ENCODE peak calls at places on chromosomes 7 and 10, in six cellular contexts. One of them, this sample, is unnamed.

GRCh38 chr7:70707823-70708243 is 424.1 kb upstream of the GALNT17 start:
- DNase-seq in heart left ventricle: no peak
- DNase-seq in A549: no peak
- DNase-seq in uterus: no peak
- DNase-seq in suprapubic skin: no peak
- DNase-seq in stomach: no peak
- DNase-seq in this sample: no peak

GRCh38 chr10:110918269-110918632 is 729 bp downstream of the BBIP1 start:
- DNase-seq in A549: peak; percentile 89
- DNase-seq in suprapubic skin: peak; percentile 98
- DNase-seq in stomach: peak; percentile 97
- DNase-seq in uterus: peak; percentile 96
- DNase-seq in heart left ventricle: peak; percentile 98
- DNase-seq in this sample: no peak

GRCh38 chr10:26029858-26030257 is 95.8 kb downstream of the MYO3A start:
- DNase-seq in stomach: no peak
- DNase-seq in heart left ventricle: no peak
- DNase-seq in suprapubic skin: no peak
- DNase-seq in A549: no peak
- DNase-seq in uterus: no peak
- DNase-seq in this sample: no peak

GRCh38 chr7:131521651-131522163 is 34.7 kb downstream of the PODXL start:
- DNase-seq in uterus: peak; percentile 71
- DNase-seq in stomach: peak; percentile 86
- DNase-seq in suprapubic skin: peak; percentile 55
- DNase-seq in A549: no peak
- DNase-seq in heart left ventricle: no peak
- DNase-seq in this sample: no peak

GRCh38 chr10:92544296-92544695 is 29.6 kb downstream of the IDE start:
- DNase-seq in suprapubic skin: no peak
- DNase-seq in A549: no peak
- DNase-seq in heart left ventricle: no peak
- DNase-seq in uterus: no peak
- DNase-seq in stomach: no peak
- DNase-seq in this sample: no peak

GRCh38 chr7:39504963-39505362 is 61.2 kb upstream of the YAE1 start:
- DNase-seq in stomach: no peak
- DNase-seq in suprapubic skin: no peak
- DNase-seq in uterus: peak; percentile 15
- DNase-seq in A549: no peak
- DNase-seq in heart left ventricle: peak; percentile 29
- DNase-seq in this sample: no peak

GRCh38 chr7:47008461-47008860 is 573.5 kb downstream of the TNS3 start:
- DNase-seq in uterus: no peak
- DNase-seq in A549: no peak
- DNase-seq in heart left ventricle: no peak
- DNase-seq in stomach: no peak
- DNase-seq in suprapubic skin: no peak
- DNase-seq in this sample: no peak

GRCh38 chr7:69808401-69808800 is 210.1 kb downstream of the AUTS2 start:
- DNase-seq in heart left ventricle: no peak
- DNase-seq in uterus: no peak
- DNase-seq in A549: no peak
- DNase-seq in suprapubic skin: no peak
- DNase-seq in stomach: no peak
- DNase-seq in this sample: no peak

GRCh38 chr10:102072867-102073527 is 7.8 kb downstream of the HPS6 start:
- DNase-seq in stomach: peak; percentile 89
- DNase-seq in heart left ventricle: peak; percentile 72
- DNase-seq in suprapubic skin: peak; percentile 89
- DNase-seq in uterus: peak; percentile 82
- DNase-seq in A549: peak; percentile 82
- DNase-seq in this sample: peak; percentile 76

GRCh38 chr10:60114765-60115586 is 208.6 kb upstream of the CCDC6 start:
- DNase-seq in heart left ventricle: no peak
- DNase-seq in A549: peak; percentile 35
- DNase-seq in suprapubic skin: no peak
- DNase-seq in stomach: no peak
- DNase-seq in uterus: peak; percentile 23
- DNase-seq in this sample: no peak

GRCh38 chr7:142459557-142459963 is 201.7 kb upstream of the PRSS58 start:
- DNase-seq in A549: peak; percentile 30
- DNase-seq in uterus: no peak
- DNase-seq in suprapubic skin: no peak
- DNase-seq in stomach: no peak
- DNase-seq in heart left ventricle: no peak
- DNase-seq in this sample: no peak

GRCh38 chr10:117885206-117885605 is 161.5 kb downstream of the RAB11FIP2 start:
- DNase-seq in A549: no peak
- DNase-seq in uterus: no peak
- DNase-seq in stomach: no peak
- DNase-seq in suprapubic skin: no peak
- DNase-seq in heart left ventricle: no peak
- DNase-seq in this sample: no peak

GRCh38 chr10:101892782-101893391 is 49.3 kb upstream of the KCNIP2 start:
- DNase-seq in suprapubic skin: no peak
- DNase-seq in stomach: no peak
- DNase-seq in heart left ventricle: no peak
- DNase-seq in A549: peak; percentile 27
- DNase-seq in uterus: no peak
- DNase-seq in this sample: no peak

GRCh38 chr7:133491846-133492652 is 239.2 kb downstream of the EXOC4 start:
- DNase-seq in A549: no peak
- DNase-seq in heart left ventricle: no peak
- DNase-seq in uterus: no peak
- DNase-seq in stomach: no peak
- DNase-seq in suprapubic skin: no peak
- DNase-seq in this sample: no peak

GRCh38 chr10:96287392-96288105 is 16.2 kb upstream of the BLNK start:
- DNase-seq in uterus: no peak
- DNase-seq in stomach: peak; percentile 35
- DNase-seq in suprapubic skin: no peak
- DNase-seq in A549: no peak
- DNase-seq in heart left ventricle: no peak
- DNase-seq in this sample: peak; percentile 48

GRCh38 chr7:140659727-140660396 is 12.9 kb upstream of the ADCK2 start:
- DNase-seq in uterus: no peak
- DNase-seq in heart left ventricle: no peak
- DNase-seq in suprapubic skin: peak; percentile 15
- DNase-seq in A549: no peak
- DNase-seq in stomach: no peak
- DNase-seq in this sample: no peak

GRCh38 chr10:22133640-22134624 is 83.9 kb downstream of the EBLN1 start:
- DNase-seq in suprapubic skin: no peak
- DNase-seq in uterus: no peak
- DNase-seq in heart left ventricle: no peak
- DNase-seq in A549: no peak
- DNase-seq in stomach: no peak
- DNase-seq in this sample: no peak

GRCh38 chr7:13551503-13551902 is 438.0 kb downstream of the ETV1 start:
- DNase-seq in A549: no peak
- DNase-seq in heart left ventricle: no peak
- DNase-seq in uterus: no peak
- DNase-seq in stomach: no peak
- DNase-seq in suprapubic skin: no peak
- DNase-seq in this sample: no peak

GRCh38 chr10:104339469-104340098 is 1.3 kb upstream of the ITPRIP start:
- DNase-seq in A549: no peak
- DNase-seq in heart left ventricle: no peak
- DNase-seq in uterus: peak; percentile 84
- DNase-seq in stomach: peak; percentile 72
- DNase-seq in suprapubic skin: no peak
- DNase-seq in this sample: no peak

GRCh38 chr7:19401461-19401860 is 256.2 kb upstream of the FERD3L start:
- DNase-seq in heart left ventricle: no peak
- DNase-seq in A549: no peak
- DNase-seq in uterus: no peak
- DNase-seq in stomach: no peak
- DNase-seq in suprapubic skin: no peak
- DNase-seq in this sample: no peak

DNA sequence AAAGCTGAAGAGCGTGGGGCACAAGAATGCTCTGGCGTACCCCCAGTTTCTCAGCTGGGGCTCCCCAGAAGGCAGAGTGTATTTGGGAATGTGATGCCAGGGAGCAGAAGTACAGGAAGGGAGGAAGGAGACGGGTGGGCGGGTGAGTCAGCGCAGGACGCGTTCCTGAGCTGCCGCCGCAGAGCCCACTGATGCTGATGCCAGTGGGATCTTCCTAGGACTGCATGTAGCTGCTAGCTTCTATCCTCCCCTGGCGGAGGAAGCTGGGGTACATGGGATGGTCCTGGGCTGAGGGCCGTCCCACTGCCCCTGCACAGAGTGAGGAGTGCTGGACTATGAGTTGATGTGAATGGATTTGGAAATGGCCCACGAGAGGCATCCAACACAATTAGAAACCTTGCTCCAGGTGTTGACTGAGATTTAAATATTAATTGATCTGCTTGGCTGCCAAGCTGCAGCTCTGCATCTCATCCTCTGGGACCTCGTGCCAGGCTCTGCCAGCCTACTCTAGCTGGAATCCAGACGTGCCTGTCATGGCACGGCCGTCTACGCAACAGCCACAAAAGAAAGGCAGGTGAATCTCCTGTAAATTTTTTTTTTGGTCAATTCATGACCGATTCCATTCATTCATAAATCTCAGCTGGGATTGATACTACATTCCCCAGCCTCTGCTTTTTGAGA is 66.2 kb upstream of the RHEB start:
- DNase-seq in uterus: no peak
- DNase-seq in heart left ventricle: no peak
- DNase-seq in suprapubic skin: no peak
- DNase-seq in A549: no peak
- DNase-seq in stomach: no peak
- DNase-seq in this sample: no peak
- TF ChIP-seq CTCF in uterus: no peak
- TF ChIP-seq CTCF in heart left ventricle: no peak
- TF ChIP-seq CTCF in suprapubic skin: no peak
- TF ChIP-seq CTCF in A549: no peak
- TF ChIP-seq CTCF in stomach: no peak
- TF ChIP-seq CTCF in this sample: no peak

GRCh38 chr10:124709862-124710261 is 34.3 kb downstream of the FAM53B start:
- DNase-seq in A549: no peak
- DNase-seq in heart left ventricle: peak; percentile 74
- DNase-seq in stomach: peak; percentile 81
- DNase-seq in uterus: peak; percentile 61
- DNase-seq in suprapubic skin: peak; percentile 80
- DNase-seq in this sample: no peak

GRCh38 chr10:124710266-124710881 is 33.8 kb downstream of the FAM53B start:
- DNase-seq in stomach: no peak
- DNase-seq in suprapubic skin: no peak
- DNase-seq in heart left ventricle: no peak
- DNase-seq in uterus: no peak
- DNase-seq in A549: no peak
- DNase-seq in this sample: no peak

GRCh38 chr10:124707546-124707945 is 36.6 kb downstream of the FAM53B start:
- DNase-seq in uterus: no peak
- DNase-seq in stomach: no peak
- DNase-seq in A549: no peak
- DNase-seq in heart left ventricle: peak; percentile 16
- DNase-seq in suprapubic skin: no peak
- DNase-seq in this sample: no peak

GRCh38 chr10:124708246-124708779 is 35.9 kb downstream of the FAM53B start:
- DNase-seq in uterus: no peak
- DNase-seq in heart left ventricle: no peak
- DNase-seq in stomach: no peak
- DNase-seq in suprapubic skin: no peak
- DNase-seq in A549: no peak
- DNase-seq in this sample: no peak

GRCh38 chr10:124708922-124709520 is 35.2 kb downstream of the FAM53B start:
- DNase-seq in heart left ventricle: no peak
- DNase-seq in uterus: no peak
- DNase-seq in A549: no peak
- DNase-seq in stomach: no peak
- DNase-seq in suprapubic skin: no peak
- DNase-seq in this sample: no peak
- H3K4me1 ChIP-seq in heart left ventricle: peaks cover 88% of the 10 kb centered on the region
- H3K4me1 ChIP-seq in uterus: peaks cover 38% of the 10 kb centered on the region
- H3K4me1 ChIP-seq in A549: peaks cover 6% of the 10 kb centered on the region
- H3K4me1 ChIP-seq in stomach: peaks cover 71% of the 10 kb centered on the region
- H3K4me1 ChIP-seq in suprapubic skin: peaks cover 78% of the 10 kb centered on the region
- H3K4me1 ChIP-seq in this sample: peaks cover 54% of the 10 kb centered on the region

GRCh38 chr10:124629410-124629809 is 114.8 kb downstream of the FAM53B start:
- DNase-seq in suprapubic skin: no peak
- DNase-seq in A549: no peak
- DNase-seq in uterus: no peak
- DNase-seq in heart left ventricle: no peak
- DNase-seq in stomach: no peak
- DNase-seq in this sample: no peak

GRCh38 chr10:124626759-124627380 is 117.3 kb downstream of the FAM53B start:
- DNase-seq in A549: no peak
- DNase-seq in heart left ventricle: no peak
- DNase-seq in uterus: no peak
- DNase-seq in stomach: peak; percentile 69
- DNase-seq in suprapubic skin: no peak
- DNase-seq in this sample: peak; percentile 91

GRCh38 chr10:124629842-124630241 is 114.3 kb downstream of the FAM53B start:
- DNase-seq in stomach: no peak
- DNase-seq in heart left ventricle: no peak
- DNase-seq in A549: no peak
- DNase-seq in suprapubic skin: no peak
- DNase-seq in uterus: no peak
- DNase-seq in this sample: no peak

GRCh38 chr10:124628676-124629021 is 115.5 kb downstream of the FAM53B start:
- DNase-seq in stomach: no peak
- DNase-seq in heart left ventricle: no peak
- DNase-seq in suprapubic skin: no peak
- DNase-seq in uterus: no peak
- DNase-seq in A549: no peak
- DNase-seq in this sample: no peak

GRCh38 chr10:124627851-124628675 is 116.1 kb downstream of the FAM53B start:
- DNase-seq in stomach: no peak
- DNase-seq in A549: no peak
- DNase-seq in uterus: no peak
- DNase-seq in suprapubic skin: no peak
- DNase-seq in heart left ventricle: peak; percentile 68
- DNase-seq in this sample: no peak
- TF ChIP-seq POLR2A in stomach: no peak
- TF ChIP-seq POLR2A in A549: no peak
- TF ChIP-seq POLR2A in uterus: no peak
- TF ChIP-seq POLR2A in suprapubic skin: no peak
- TF ChIP-seq POLR2A in heart left ventricle: no peak
- TF ChIP-seq POLR2A in this sample: no peak

GRCh38 chr7:158094671-158095256 is 492.9 kb downstream of the PTPRN2 start:
- DNase-seq in stomach: peak; percentile 16
- DNase-seq in suprapubic skin: peak; percentile 36
- DNase-seq in A549: no peak
- DNase-seq in uterus: no peak
- DNase-seq in heart left ventricle: no peak
- DNase-seq in this sample: no peak
- TF ChIP-seq CTCF in stomach: no peak
- TF ChIP-seq CTCF in suprapubic skin: no peak
- TF ChIP-seq CTCF in A549: no peak
- TF ChIP-seq CTCF in uterus: no peak
- TF ChIP-seq CTCF in heart left ventricle: no peak
- TF ChIP-seq CTCF in this sample: no peak

This sample was measured in Peyer's patch.